ENCODE peak calls at places on chromosome 20, in six cellular contexts. J, P, K, M, D and X are unnamed samples.

GRCh38 chr20:50200482-50201104 is 10.0 kb downstream of the CEBPB start:
- DNase-seq in P (no peak), K (no peak), J (no peak), D (no peak), M (no peak), X (no peak)

GRCh38 chr20:16844406-16844805 is 96.2 kb downstream of the OTOR start:
- DNase-seq in M (no peak), K (no peak), P (no peak), J (no peak), D (no peak), X (no peak)

GRCh38 chr20:9555781-9556180 is 41.4 kb downstream of the LAMP5 start:
- DNase-seq in J (no peak), M (peak), P (no peak), D (no peak), K (no peak), X (no peak)

GRCh38 chr20:44068780-44069191 is 118.2 kb downstream of the JPH2 start:
- DNase-seq in D (no peak), M (no peak), K (no peak), J (no peak), P (no peak), X (no peak)

GRCh38 chr20:57867181-57867803 is 157.5 kb upstream of the PMEPA1 start:
- DNase-seq in D (no peak), J (peak), K (no peak), P (no peak), M (no peak), X (no peak)

GRCh38 chr20:37480915-37481314 is 40.1 kb upstream of the NNAT start:
- DNase-seq in K (no peak), P (no peak), D (no peak), M (no peak), J (no peak), X (no peak)

GRCh38 chr20:40675599-40676221 is 13.3 kb downstream of the MAFB start:
- DNase-seq in D (no peak), J (no peak), K (no peak), P (no peak), M (no peak), X (no peak)

GRCh38 chr20:10276886-10277580 is 58.4 kb downstream of the SNAP25 start:
- DNase-seq in J (no peak), M (no peak), D (peak), P (no peak), K (no peak), X (no peak)

GRCh38 chr20:380763-381580 is 412 bp downstream of the TRIB3 start:
- DNase-seq in J (peak), K (peak), D (peak), M (peak), P (peak), X (no peak)

GRCh38 chr20:51573576-51574243 is 31.2 kb upstream of the NFATC2 start:
- DNase-seq in K (no peak), P (no peak), D (no peak), M (no peak), J (no peak), X (no peak)

GRCh38 chr20:49790077-49790798 is 22.4 kb upstream of the SLC9A8 start:
- DNase-seq in K (peak), D (no peak), P (peak), J (no peak), M (peak), X (no peak)

GRCh38 chr20:6664574-6664973 is 102.9 kb upstream of the BMP2 start:
- DNase-seq in J (no peak), D (no peak), M (no peak), P (no peak), K (no peak), X (no peak)

GRCh38 chr20:4876731-4877130 is 124.6 kb downstream of the SLC23A2 start:
- DNase-seq in K (no peak), D (no peak), M (no peak), P (no peak), J (no peak), X (no peak)

GRCh38 chr20:53578492-53579222 is 15.0 kb downstream of the ZNF217 start:
- DNase-seq in J (no peak), P (peak), D (peak), K (peak), M (peak), X (peak)

GRCh38 chr20:25056601-25057233 is 1.2 kb downstream of the ACSS1 start:
- DNase-seq in D (no peak), P (no peak), K (no peak), J (no peak), M (no peak), X (no peak)

GRCh38 chr20:24894488-24894887 is 54.6 kb upstream of the CST7 start:
- DNase-seq in P (no peak), J (no peak), K (no peak), M (no peak), D (no peak), X (no peak)

GRCh38 chr20:11861479-11861878 is 56.2 kb upstream of the BTBD3 start:
- DNase-seq in P (no peak), D (no peak), J (no peak), M (no peak), K (no peak), X (no peak)

GRCh38 chr20:45279992-45280391 is 25.6 kb upstream of the SLPI start:
- DNase-seq in D (no peak), P (no peak), J (no peak), M (no peak), K (no peak), X (no peak)

GRCh38 chr20:32050851-32051556 is 1.0 kb upstream of the HCK start:
- DNase-seq in J (peak), M (no peak), K (no peak), D (no peak), P (no peak), X (no peak)

GRCh38 chr20:7379621-7380220 is 560.5 kb downstream of the HAO1 start:
- DNase-seq in M (no peak), D (no peak), P (no peak), J (no peak), K (no peak), X (no peak)

GRCh38 chr20:57762531-57763234 is 52.9 kb upstream of the PMEPA1 start:
- DNase-seq in K (no peak), P (no peak), J (no peak), D (no peak), M (no peak), X (no peak)

GRCh38 chr20:23049201-23049932 is at the start of gene THBD:
- DNase-seq in D (no peak), K (no peak), P (no peak), J (peak), M (peak), X (no peak)

GRCh38 chr20:52082612-52083011 is 109.0 kb downstream of the ZFP64 start:
- DNase-seq in K (no peak), J (no peak), P (no peak), M (no peak), D (no peak), X (no peak)

GRCh38 chr20:6185268-6185667 is 62.4 kb upstream of the FERMT1 start:
- DNase-seq in J (no peak), D (no peak), P (no peak), M (no peak), K (no peak), X (no peak)

GRCh38 chr20:24656391-24656790 is 187.0 kb downstream of the SYNDIG1 start:
- DNase-seq in J (no peak), K (no peak), M (no peak), P (no peak), D (no peak), X (no peak)

GRCh38 chr20:44752099-44752931 is 6.7 kb downstream of the KCNK15 start:
- DNase-seq in D (no peak), K (no peak), M (no peak), P (no peak), J (no peak), X (no peak)

GRCh38 chr20:41149679-41150131 is 12.4 kb downstream of the PLCG1 start:
- DNase-seq in D (no peak), P (peak), J (no peak), K (peak), M (peak), X (no peak)

GRCh38 chr20:44217342-44218092 is 6.9 kb upstream of the OSER1 start:
- DNase-seq in J (peak), M (peak), K (peak), D (peak), P (peak), X (no peak)

GRCh38 chr20:53077373-53078205 is 105.4 kb downstream of the TSHZ2 start:
- DNase-seq in K (peak), P (no peak), D (no peak), J (no peak), M (no peak), X (no peak)

GRCh38 chr20:44460795-44461141 is 14.9 kb upstream of the TTPAL start:
- DNase-seq in M (peak), K (peak), P (peak), J (no peak), D (peak), X (no peak)

GRCh38 chr20:58012731-58013510 is 215.5 kb downstream of the ANKRD60 start:
- DNase-seq in K (no peak), M (no peak), J (no peak), D (no peak), P (no peak), X (no peak)

GRCh38 chr20:62367483-62368302 is 581 bp upstream of the LAMA5 start:
- DNase-seq in K (peak), D (peak), J (peak), M (peak), P (no peak), X (no peak)

GRCh38 chr20:62364911-62365736 is 2.0 kb downstream of the LAMA5 start:
- DNase-seq in J (peak), M (peak), K (no peak), P (no peak), D (no peak), X (no peak)

GRCh38 chr20:62367136-62367482 is at the start of gene LAMA5:
- DNase-seq in J (no peak), D (peak), M (peak), P (peak), K (peak), X (no peak)

GRCh38 chr20:62365814-62366369 is 1.2 kb downstream of the LAMA5 start:
- DNase-seq in J (no peak), P (peak), D (no peak), K (no peak), M (peak), X (no peak)

DNA sequence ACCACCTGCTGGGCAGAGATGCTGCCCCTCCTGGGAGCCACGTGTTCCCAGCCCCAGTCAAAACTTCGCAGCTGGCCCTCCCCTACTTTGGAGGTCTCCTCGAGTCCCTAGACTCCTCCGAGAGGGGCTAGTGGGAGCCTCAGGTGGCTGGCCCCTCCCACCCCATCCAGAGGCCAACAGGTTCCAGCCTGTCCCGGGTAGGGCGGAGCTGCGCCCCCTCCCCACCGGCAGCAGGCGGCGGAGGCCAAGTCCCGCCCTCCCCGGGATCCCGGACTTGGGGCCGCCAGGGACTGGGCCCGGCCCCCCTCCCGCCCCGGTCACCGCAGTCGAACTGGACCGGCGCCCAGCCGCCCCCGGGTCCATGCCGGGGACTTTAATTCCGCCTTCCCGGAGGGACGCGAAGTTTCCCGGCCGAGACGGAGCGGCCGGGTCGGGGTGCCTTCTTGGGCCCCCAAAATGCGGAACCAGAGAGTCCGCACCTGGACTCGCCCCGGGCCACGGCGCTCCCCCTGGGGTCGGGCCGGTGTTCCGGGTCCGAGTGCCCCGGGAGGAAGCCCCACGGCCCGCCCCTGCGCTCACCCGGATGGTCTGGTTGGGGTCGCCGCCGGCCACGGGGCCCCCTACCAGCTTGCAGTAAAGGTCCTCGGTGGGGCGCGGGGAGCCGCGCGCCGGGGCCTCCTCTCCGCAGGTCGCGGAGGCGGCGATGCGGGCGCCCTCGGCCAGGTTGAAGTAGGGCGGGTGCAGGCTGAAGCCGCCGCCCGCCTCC is 559 bp downstream of the LAMA5 start:
- DNase-seq in M (peak), D (peak), P (peak), J (peak), K (peak), X (no peak)
- TF ChIP-seq CHD2 in M (no peak), D (no peak), P (peak), J (peak), K (peak), X (no peak)

DNA sequence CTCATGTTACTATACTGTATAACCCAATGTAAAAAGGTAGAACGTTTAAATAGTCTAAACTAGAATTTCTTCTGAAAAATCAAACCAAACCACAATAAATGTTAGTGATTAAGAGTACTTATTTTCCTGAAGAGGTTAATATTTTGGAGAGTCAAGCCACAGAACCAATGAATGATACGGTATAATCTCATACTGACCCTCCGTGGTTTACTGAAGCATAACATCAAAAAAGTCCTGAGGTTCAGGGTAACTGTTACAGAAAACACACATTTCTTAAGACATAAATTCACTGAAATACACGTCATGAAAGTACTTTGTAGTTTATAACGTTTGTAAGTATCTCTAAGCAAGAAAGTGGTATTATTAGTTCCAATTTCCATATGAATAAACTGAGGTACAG is 28.9 kb downstream of the ESF1 start:
- DNase-seq in P (no peak), K (no peak), M (no peak), J (no peak), D (no peak), X (no peak)
- TF ChIP-seq CHD2 in P (no peak), K (no peak), M (no peak), J (no peak), D (no peak), X (no peak)

DNA sequence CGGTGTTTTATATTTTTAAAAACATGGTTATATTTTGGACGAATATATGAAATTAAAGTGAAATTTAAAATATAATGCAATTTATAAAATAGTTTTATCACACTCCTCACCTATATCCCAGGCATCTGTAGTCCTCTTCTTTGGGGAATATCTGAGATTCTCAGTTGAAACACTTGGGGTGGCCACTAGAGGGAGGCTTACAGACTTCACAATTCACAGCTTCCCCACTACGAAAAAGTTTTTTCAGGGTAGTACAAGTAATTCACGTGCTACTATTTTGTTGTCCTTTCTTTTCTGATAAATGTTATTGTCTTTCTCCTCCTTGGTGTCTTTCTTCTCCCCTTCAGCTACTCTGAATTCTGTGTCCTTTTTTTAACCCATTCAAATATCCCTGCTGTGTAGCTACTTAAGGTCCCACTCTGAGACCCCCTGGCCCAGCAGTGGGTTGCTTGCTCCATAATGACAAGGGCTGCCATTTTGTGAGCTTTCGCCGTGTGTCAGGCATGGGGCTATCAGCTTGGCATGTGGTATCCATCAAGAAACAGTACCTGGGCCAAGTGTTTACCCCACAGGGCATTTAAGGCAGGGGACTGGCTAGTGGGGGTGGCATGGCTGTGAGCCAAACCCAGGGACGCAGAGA is 43.6 kb upstream of the PHACTR3 start:
- DNase-seq in K (peak), J (no peak), M (peak), D (peak), P (peak), X (no peak)
- TF ChIP-seq CHD2 in K (no peak), J (no peak), M (no peak), D (no peak), P (no peak), X (no peak)

DNA sequence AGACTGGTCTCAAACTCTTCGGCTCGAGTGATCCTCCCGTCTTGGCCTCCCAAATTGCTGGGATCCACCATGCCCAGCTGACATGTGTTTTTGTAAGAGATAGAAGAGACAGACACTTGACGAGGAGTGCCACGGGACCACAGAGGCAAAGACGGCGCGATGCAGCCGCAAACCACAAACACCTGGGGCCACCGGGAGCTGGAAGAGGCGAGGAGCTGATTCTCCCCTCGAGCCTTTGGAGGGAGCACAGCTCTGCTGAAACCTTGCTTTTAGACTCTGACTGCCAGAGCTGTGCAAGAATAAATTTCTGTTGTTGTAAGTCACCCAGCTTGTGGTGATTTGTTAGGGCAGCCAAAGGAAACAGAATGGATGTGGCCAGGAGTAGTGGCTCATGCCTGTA is 46.9 kb downstream of the TFAP2C start:
- DNase-seq in J (no peak), K (no peak), P (no peak), D (no peak), M (no peak), X (no peak)
- TF ChIP-seq CHD2 in J (no peak), K (no peak), P (no peak), D (no peak), M (no peak), X (no peak)